ENCODE peak calls at places on chromosome 7, in nine cellular contexts. Q is adrenal gland; Z is CD8-positive, alpha-beta T cell; A is pancreas; P is transverse colon; V is lower lobe of right lung; I is fibroblast of lung; U is left ventricle myocardium inferior; G is neural progenitor cell. R is an unnamed sample. For H3K36me3 and H3K4me1, the result is how much of the 10 kb centered on the place peaks cover.

GRCh38 chr7:148395292-148395691 is 195.3 kb upstream of the C7orf33 start:
- DNase-seq in U (no peak), Z (no peak), P (no peak), I (no peak), Q (no peak), V (no peak), G (no peak), A (no peak), R (no peak)

GRCh38 chr7:132656846-132657776 is 80.8 kb upstream of the PLXNA4 start:
- DNase-seq in U (no peak), V (no peak), P (no peak), A (no peak), I (peak), Q (no peak), Z (no peak), G (peak), R (peak)

GRCh38 chr7:155710530-155710929 is 66.1 kb downstream of the RBM33 start:
- DNase-seq in G (no peak), P (no peak), I (no peak), U (no peak), V (no peak), Z (no peak), A (no peak), Q (no peak), R (no peak)

GRCh38 chr7:18177815-18178660 is 150.4 kb upstream of the PRPS1L1 start:
- DNase-seq in Q (peak), P (no peak), V (peak), A (no peak), U (no peak), I (peak), G (no peak), Z (no peak), R (no peak)

GRCh38 chr7:142196066-142196840 is 61.6 kb downstream of the PRSS58 start:
- DNase-seq in Z (no peak), V (no peak), Q (no peak), U (no peak), P (no peak), A (no peak), G (no peak), I (no peak), R (no peak)

GRCh38 chr7:97011536-97012292 is 6.4 kb downstream of the DLX6 start:
- DNase-seq in Z (no peak), I (no peak), Q (no peak), V (no peak), U (no peak), A (no peak), P (no peak), G (no peak), R (no peak)

GRCh38 chr7:44196450-44196872 is 4.3 kb upstream of the YKT6 start:
- DNase-seq in Z (peak), U (no peak), I (peak), G (peak), V (no peak), Q (no peak), A (no peak), P (no peak), R (peak)

GRCh38 chr7:157694389-157694665 is 357.5 kb downstream of the DNAJB6 start:
- DNase-seq in I (no peak), V (no peak), A (no peak), G (no peak), Z (no peak), Q (peak), P (no peak), U (no peak), R (no peak)

GRCh38 chr7:2512179-2512644 is 7.4 kb upstream of the LFNG start:
- DNase-seq in Z (no peak), I (no peak), Q (no peak), P (peak), V (no peak), A (no peak), G (no peak), U (peak), R (no peak)

GRCh38 chr7:112370436-112370835 is 79.8 kb upstream of the IFRD1 start:
- DNase-seq in P (peak), Z (no peak), U (no peak), I (no peak), Q (peak), A (no peak), V (no peak), G (no peak), R (peak)

GRCh38 chr7:90250601-90251303 is 5.8 kb downstream of the CFAP69 start:
- DNase-seq in I (peak), G (no peak), Q (no peak), V (no peak), P (no peak), Z (no peak), U (no peak), A (no peak), R (no peak)

GRCh38 chr7:2242541-2243482 is 786 bp downstream of the NUDT1 start:
- DNase-seq in Q (no peak), V (no peak), I (no peak), G (peak), P (peak), Z (peak), U (no peak), A (no peak), R (no peak)

GRCh38 chr7:107609861-107610260 is 29.8 kb downstream of the BCAP29 start:
- DNase-seq in A (no peak), U (no peak), G (no peak), Z (no peak), P (no peak), Q (no peak), I (no peak), V (no peak), R (no peak)

GRCh38 chr7:38241071-38241470 is 32.4 kb downstream of the TARP start:
- DNase-seq in A (no peak), Z (no peak), V (no peak), P (no peak), I (no peak), U (no peak), G (no peak), Q (no peak), R (no peak)

GRCh38 chr7:132206594-132206993 is 369.7 kb downstream of the PLXNA4 start:
- DNase-seq in V (no peak), Z (no peak), I (no peak), Q (no peak), G (no peak), A (no peak), P (no peak), U (no peak), R (no peak)

GRCh38 chr7:28408974-28409715 is 3.2 kb upstream of the CREB5 start:
- DNase-seq in G (peak), A (peak), U (peak), P (peak), V (peak), Z (peak), Q (peak), I (peak), R (peak)

GRCh38 chr7:29077181-29077580 is 69.2 kb downstream of the CPVL start:
- DNase-seq in P (no peak), A (no peak), U (no peak), Z (no peak), I (no peak), G (no peak), V (no peak), Q (no peak), R (no peak)

GRCh38 chr7:30226593-30227268 is 57.7 kb upstream of the ZNRF2 start:
- DNase-seq in P (peak), A (peak), Z (no peak), V (peak), G (peak), U (no peak), Q (no peak), I (no peak), R (peak)

GRCh38 chr7:139823855-139824670 is 5.0 kb upstream of the TBXAS1 start:
- DNase-seq in U (no peak), Z (no peak), A (no peak), G (no peak), Q (no peak), V (no peak), P (no peak), I (peak), R (no peak)

GRCh38 chr7:140222797-140223196 is 46.0 kb upstream of the KDM7A start:
- DNase-seq in Q (no peak), Z (no peak), G (no peak), P (no peak), A (no peak), U (no peak), I (no peak), V (no peak), R (no peak)

GRCh38 chr7:79453558-79454324 is at the start of gene MAGI2:
- DNase-seq in Q (peak), V (peak), G (peak), A (peak), P (peak), Z (peak), U (peak), I (peak), R (peak)

GRCh38 chr7:74199551-74200355 is 10.1 kb upstream of the LAT2 start:
- DNase-seq in G (no peak), A (no peak), Z (no peak), P (no peak), I (no peak), U (no peak), Q (no peak), V (no peak), R (no peak)

GRCh38 chr7:150367187-150367510 is 1.5 kb upstream of the REPIN1 start:
- DNase-seq in I (no peak), Z (no peak), Q (no peak), G (no peak), A (no peak), U (no peak), P (no peak), V (no peak), R (no peak)

GRCh38 chr7:42175834-42176745 is 60.9 kb downstream of the GLI3 start:
- DNase-seq in Q (no peak), U (no peak), G (no peak), V (no peak), A (no peak), Z (no peak), P (no peak), I (no peak), R (no peak)

GRCh38 chr7:142887282-142888015 is 1.9 kb upstream of the TRPV6 start:
- DNase-seq in Z (no peak), V (no peak), Q (no peak), A (no peak), I (no peak), G (no peak), U (no peak), P (no peak), R (no peak)

GRCh38 chr7:79403879-79404278 is 49.6 kb downstream of the MAGI2 start:
- DNase-seq in G (no peak), P (no peak), Q (no peak), I (no peak), A (no peak), Z (no peak), V (no peak), U (no peak), R (no peak)

GRCh38 chr7:49014870-49015269 is 90.5 kb downstream of the CDC14C start:
- DNase-seq in V (no peak), P (no peak), Z (no peak), G (no peak), A (no peak), U (no peak), Q (no peak), I (no peak), R (no peak)

GRCh38 chr7:38057829-38058228 is 120.2 kb upstream of the STARD3NL start:
- DNase-seq in Z (no peak), A (no peak), I (no peak), Q (no peak), V (no peak), U (no peak), G (no peak), P (no peak), R (peak)

GRCh38 chr7:157139142-157140117 is 704 bp downstream of the UBE3C start:
- DNase-seq in P (peak), A (peak), G (no peak), Q (peak), Z (peak), U (peak), V (peak), I (peak), R (peak)

GRCh38 chr7:18762189-18762588 is 266.6 kb downstream of the HDAC9 start:
- DNase-seq in I (peak), A (no peak), Q (no peak), Z (no peak), G (no peak), U (no peak), P (no peak), V (no peak), R (no peak)

GRCh38 chr7:27300401-27300800 is 57.8 kb downstream of the EVX1 start:
- DNase-seq in P (no peak), Z (no peak), A (no peak), U (no peak), Q (peak), I (no peak), V (no peak), G (no peak), R (no peak)

GRCh38 chr7:99141756-99142726 is 1.9 kb downstream of the SMURF1 start:
- DNase-seq in P (peak), Q (peak), U (peak), A (no peak), I (peak), V (peak), G (peak), Z (peak), R (peak)

GRCh38 chr7:69412331-69413146 is 185.7 kb upstream of the AUTS2 start:
- DNase-seq in V (no peak), G (no peak), Z (peak), A (no peak), P (peak), I (no peak), Q (peak), U (peak), R (no peak)

GRCh38 chr7:83072576-83073517 is 89.8 kb downstream of the PCLO start:
- DNase-seq in Z (no peak), A (no peak), G (no peak), V (no peak), I (peak), Q (no peak), P (no peak), U (no peak), R (no peak)

GRCh38 chr7:87218941-87219544 is 489 bp downstream of the TMEM243 start:
- DNase-seq in V (peak), A (peak), G (peak), Q (peak), I (peak), Z (peak), P (peak), U (peak), R (peak)

GRCh38 chr7:11343818-11344413 is 370.2 kb downstream of the PHF14 start:
- DNase-seq in P (no peak), A (no peak), Q (no peak), U (no peak), Z (no peak), I (peak), G (peak), V (no peak), R (no peak)

GRCh38 chr7:123974326-123974908 is 49.4 kb downstream of the SPAM1 start:
- DNase-seq in A (no peak), Z (no peak), G (no peak), I (no peak), V (no peak), U (no peak), Q (no peak), P (no peak), R (no peak)

GRCh38 chr7:50791921-50792341 is 9.2 kb upstream of the GRB10 start:
- DNase-seq in Q (no peak), P (no peak), I (peak), G (peak), V (no peak), U (no peak), A (no peak), Z (no peak), R (no peak)

GRCh38 chr7:155797262-155798250 is 14.7 kb downstream of the SHH start:
- DNase-seq in Q (no peak), Z (no peak), V (no peak), A (peak), I (no peak), P (no peak), U (no peak), G (no peak), R (no peak)

GRCh38 chr7:31408120-31408729 is 67.7 kb upstream of the NEUROD6 start:
- DNase-seq in Z (no peak), G (no peak), A (no peak), Q (no peak), V (no peak), P (no peak), I (peak), U (no peak), R (no peak)

GRCh38 chr7:66145404-66145843 is 30.8 kb downstream of the CRCP start:
- DNase-seq in V (no peak), U (peak), I (peak), A (no peak), P (peak), Z (no peak), Q (peak), G (no peak), R (no peak)
- H3K36me3 ChIP-seq in V (half or more), U (under half), I (under half), A (under half), P (under half), Z (under half), Q (under half), G (under half), R (under half)

GRCh38 chr7:129824291-129825004 is 128.3 kb downstream of the UBE2H start:
- DNase-seq in U (no peak), V (no peak), G (no peak), I (no peak), Z (no peak), P (no peak), A (peak), Q (no peak), R (no peak)
- H3K27ac ChIP-seq in U (no peak), V (peak), G (no peak), I (no peak), Z (no peak), P (no peak), A (peak), Q (no peak), R (no peak)

GRCh38 chr7:151745706-151746105 is 131.2 kb downstream of the PRKAG2 start:
- DNase-seq in G (no peak), Q (no peak), V (no peak), I (no peak), A (no peak), U (no peak), P (no peak), Z (no peak), R (no peak)
- H3K4me1 ChIP-seq in G (under half), Q (under half), V (under half), I (under half), A (under half), U (under half), P (under half), Z (under half), R (under half)

GRCh38 chr7:47087866-47088265 is 494.0 kb downstream of the TNS3 start:
- DNase-seq in P (no peak), Z (no peak), Q (no peak), A (no peak), G (no peak), U (no peak), V (no peak), I (no peak), R (no peak)

GRCh38 chr7:47083476-47084250 is 498.2 kb downstream of the TNS3 start:
- DNase-seq in Z (no peak), I (no peak), A (no peak), V (no peak), U (no peak), Q (no peak), P (no peak), G (no peak), R (no peak)

GRCh38 chr7:47089068-47089417 is 492.9 kb downstream of the TNS3 start:
- DNase-seq in V (no peak), Z (no peak), I (no peak), U (no peak), A (no peak), G (no peak), Q (no peak), P (no peak), R (no peak)

GRCh38 chr7:47088329-47089067 is 493.4 kb downstream of the TNS3 start:
- DNase-seq in P (peak), A (peak), I (peak), U (peak), Z (no peak), G (peak), Q (peak), V (peak), R (peak)

GRCh38 chr7:47085491-47086275 is 496.2 kb downstream of the TNS3 start:
- DNase-seq in I (no peak), U (no peak), V (no peak), Q (no peak), A (no peak), P (no peak), Z (no peak), G (no peak), R (no peak)
- H3K36me3 ChIP-seq in I (under half), U (under half), V (under half), Q (under half), A (under half), P (under half), Z (under half), G (under half), R (under half)

R was measured in thyroid gland.